ENCODE peak calls at places on chromosome 14, in ten cellular contexts. B is dorsolateral prefrontal cortex, C is upper lobe of right lung, K is MCF 10A, T is IMR-90, O is uterus, S is kidney epithelial cell, F is fibroblast of mammary gland, A is osteoblast, D is cardiac muscle cell. R is an unnamed sample.

GRCh38 chr14:104395941-104396681 is 183.5 kb upstream of the C14orf180 start:
- DNase-seq in B (no peak), C (no peak), K (peak; percentile 46), T (no peak), O (no peak), S (no peak), F (no peak), A (peak; percentile 42), D (no peak), R (peak; percentile 18)

GRCh38 chr14:32697704-32698103 is 241.0 kb upstream of the NPAS3 start:
- DNase-seq in B (no peak), C (no peak), K (peak; percentile 13), T (peak; percentile 54), O (no peak), S (peak; percentile 59), F (peak; percentile 71), A (no peak), D (peak; percentile 26), R (no peak)

GRCh38 chr14:27040552-27040951 is 442.7 kb upstream of the NOVA1 start:
- DNase-seq in B (no peak), C (no peak), K (peak; percentile 6), T (no peak), O (no peak), S (no peak), F (no peak), A (no peak), D (no peak), R (no peak)

GRCh38 chr14:87873741-87874140 is 119.2 kb downstream of the GALC start:
- DNase-seq in B (no peak), C (no peak), K (no peak), T (no peak), O (no peak), S (no peak), F (peak; percentile 38), A (no peak), D (no peak), R (no peak)

GRCh38 chr14:61646366-61647101 is 48.8 kb upstream of the HIF1A start:
- DNase-seq in B (no peak), C (no peak), K (peak; percentile 66), T (no peak), O (no peak), S (no peak), F (peak; percentile 56), A (no peak), D (peak; percentile 44), R (peak; percentile 60)

GRCh38 chr14:61502459-61503093 is 181.2 kb downstream of the PRKCH start:
- DNase-seq in B (no peak), C (no peak), K (peak; percentile 67), T (no peak), O (no peak), S (no peak), F (no peak), A (no peak), D (peak; percentile 54), R (no peak)

GRCh38 chr14:51131516-51131915 is 36.6 kb upstream of the TRIM9 start:
- DNase-seq in B (no peak), C (no peak), K (no peak), T (no peak), O (no peak), S (no peak), F (no peak), A (no peak), D (no peak), R (no peak)

GRCh38 chr14:50600849-50601248 is 40.9 kb downstream of the ATL1 start:
- DNase-seq in B (no peak), C (no peak), K (peak; percentile 59), T (no peak), O (peak; percentile 22), S (no peak), F (peak; percentile 43), A (no peak), D (peak; percentile 60), R (no peak)

GRCh38 chr14:37592288-37593274 is 2.5 kb downstream of the FOXA1 start:
- DNase-seq in B (no peak), C (peak; percentile 73), K (no peak), T (no peak), O (no peak), S (no peak), F (no peak), A (peak; percentile 65), D (no peak), R (no peak)
- TF ChIP-seq CTCF in B (no peak), C (no peak), K (no peak), T (no peak), O (no peak), S (no peak), F (no peak), A (no peak), D (no peak), R (no peak)

DNA sequence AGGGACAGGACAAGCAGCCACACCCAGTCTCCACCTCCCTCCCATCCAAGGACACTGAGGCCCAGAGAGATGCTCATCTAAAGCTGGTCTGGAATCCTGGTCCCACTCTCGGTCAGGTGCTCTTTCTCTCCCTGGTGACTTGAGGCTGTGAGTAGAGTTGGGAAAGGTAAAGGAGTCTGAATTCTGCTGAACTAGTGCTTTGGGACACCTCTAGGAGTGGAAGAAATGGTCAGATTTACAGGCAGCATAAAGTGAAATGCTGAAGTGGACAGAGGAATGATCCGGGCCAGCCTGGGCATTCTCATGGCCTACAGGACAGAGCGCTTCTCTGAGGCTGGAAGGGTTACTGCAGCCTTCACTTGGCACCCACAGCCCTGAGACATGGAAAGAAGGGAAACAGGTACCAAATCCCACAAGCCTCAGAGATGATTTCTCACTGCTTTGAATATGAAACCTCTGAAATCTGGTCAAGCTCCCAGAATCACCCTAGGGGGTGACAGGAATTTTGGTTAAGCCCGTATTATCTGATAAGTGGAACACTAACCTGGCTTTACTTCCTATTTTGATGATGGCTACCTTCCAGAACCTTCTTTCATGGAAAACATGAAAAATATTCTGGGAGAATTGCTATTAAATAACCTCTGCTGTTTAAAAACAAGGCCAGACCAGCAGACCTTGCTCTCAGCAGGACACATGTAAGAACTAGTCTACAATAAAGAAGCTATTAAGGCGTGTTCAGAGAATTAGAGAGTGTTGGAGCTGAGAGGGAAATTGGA is 281.7 kb downstream of the ZFP36L1 start:
- DNase-seq in B (no peak), C (no peak), K (no peak), T (no peak), O (no peak), S (no peak), F (no peak), A (peak; percentile 82), D (no peak), R (no peak)
- TF ChIP-seq CTCF in B (no peak), C (no peak), K (no peak), T (no peak), O (no peak), S (no peak), F (no peak), A (no peak), D (peak; percentile 12), R (no peak)

GRCh38 chr14:85534914-85535313 is 5.0 kb downstream of the FLRT2 start:
- DNase-seq in B (no peak), C (no peak), K (peak; percentile 15), T (no peak), O (no peak), S (no peak), F (peak; percentile 20), A (peak; percentile 87), D (peak; percentile 34), R (no peak)

GRCh38 chr14:85537526-85537925 is 7.6 kb downstream of the FLRT2 start:
- DNase-seq in B (no peak), C (no peak), K (no peak), T (no peak), O (no peak), S (no peak), F (no peak), A (no peak), D (no peak), R (no peak)

GRCh38 chr14:85536835-85537195 is 6.9 kb downstream of the FLRT2 start:
- DNase-seq in B (no peak), C (no peak), K (peak; percentile 46), T (peak; percentile 53), O (no peak), S (no peak), F (peak; percentile 46), A (no peak), D (peak; percentile 60), R (no peak)

GRCh38 chr14:85535316-85535715 is 5.4 kb downstream of the FLRT2 start:
- DNase-seq in B (no peak), C (no peak), K (no peak), T (no peak), O (no peak), S (no peak), F (no peak), A (peak; percentile 57), D (peak; percentile 32), R (no peak)

DNA sequence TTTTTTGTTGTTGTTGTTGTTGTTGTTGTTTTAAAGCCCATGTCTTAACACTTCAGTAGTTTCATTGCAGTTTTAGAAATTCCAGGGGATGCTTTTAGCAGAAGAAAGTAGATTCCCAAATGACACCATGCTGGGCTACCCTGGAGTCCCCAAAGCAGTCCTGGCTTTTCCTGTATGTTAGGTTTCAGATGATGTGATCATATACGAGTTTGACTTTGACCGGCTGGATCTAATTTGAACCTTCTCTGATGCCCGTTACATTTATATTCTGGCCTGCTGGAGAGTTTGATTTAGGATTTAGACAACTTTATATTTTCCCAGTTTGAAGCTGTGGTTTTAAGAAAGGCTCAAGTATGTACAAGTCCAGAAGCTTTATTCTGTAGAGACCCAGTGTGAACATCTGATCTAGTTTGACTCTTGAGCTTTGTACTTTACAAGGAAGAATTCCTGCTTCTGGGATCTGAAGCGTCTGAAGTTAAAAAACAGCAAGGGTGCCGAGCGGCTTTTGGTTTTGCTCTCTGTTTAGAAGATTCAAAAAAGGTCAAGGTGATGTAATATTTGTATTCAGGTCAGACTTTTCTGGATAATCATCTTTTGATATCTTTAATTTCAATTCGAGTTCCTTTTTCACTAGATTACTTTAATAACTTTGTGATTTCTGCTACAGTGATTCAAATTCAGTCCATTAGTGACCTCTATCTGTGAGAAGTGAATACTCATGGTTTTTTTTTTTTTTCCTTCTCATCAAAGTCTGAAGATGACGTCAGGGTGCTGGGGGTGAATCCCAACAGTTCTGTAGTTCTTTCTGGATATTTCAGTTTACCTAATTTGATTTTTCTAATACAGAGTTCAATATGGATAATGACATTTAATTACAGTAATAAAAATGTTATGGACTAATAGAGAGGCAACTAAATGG is 6.2 kb downstream of the FLRT2 start:
- DNase-seq in B (no peak), C (no peak), K (peak; percentile 62), T (peak; percentile 79), O (no peak), S (no peak), F (peak; percentile 79), A (peak; percentile 81), D (peak; percentile 73), R (peak; percentile 56)
- TF ChIP-seq CTCF in B (peak; percentile 55), C (peak; percentile 50), K (peak; percentile 33), T (peak; percentile 60), O (peak; percentile 38), S (peak; percentile 22), F (peak; percentile 49), A (peak; percentile 60), D (peak; percentile 51), R (peak; percentile 66)

DNA sequence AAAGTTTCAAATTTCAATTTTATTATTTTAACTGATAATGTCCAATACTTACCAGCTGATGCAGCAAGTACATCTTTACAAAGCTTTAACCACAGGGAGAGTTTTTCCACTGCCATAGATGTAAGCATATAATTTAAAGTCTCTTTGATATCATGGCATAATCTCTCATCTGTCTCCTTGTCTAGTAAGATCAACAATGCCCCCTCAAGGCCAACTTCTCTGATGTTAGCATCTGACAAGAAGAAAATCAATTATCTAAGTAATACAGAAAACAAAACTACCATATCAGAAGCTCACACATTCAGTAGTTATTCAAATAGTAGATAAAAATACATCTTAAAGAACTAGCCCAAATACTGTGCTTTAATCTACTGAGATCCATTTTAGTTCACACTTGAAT is 94.2 kb downstream of the HEATR5A start:
- DNase-seq in B (no peak), C (no peak), K (peak; percentile 31), T (peak; percentile 39), O (no peak), S (no peak), F (peak; percentile 57), A (no peak), D (peak; percentile 12), R (no peak)
- TF ChIP-seq CTCF in B (no peak), C (no peak), K (peak; percentile 7), T (peak; percentile 25), O (no peak), S (no peak), F (peak; percentile 23), A (peak; percentile 29), D (no peak), R (peak; percentile 15)